ENCODE peak calls at places on chromosomes 2 and 18, in five cellular contexts. N is HepG2, Z is A549, V is WTC11, W is GM12878. O is an unnamed sample.

GRCh38 chr2:169828141-169828811 is 1.0 kb downstream of the UBR3 start:
- DNase-seq in Z (peak; percentile 32), V (no peak), N (peak; percentile 62), W (peak; percentile 12), O (peak; percentile 74)

GRCh38 chr2:45729753-45730512 is 78.5 kb downstream of the PRKCE start:
- DNase-seq in Z (peak; percentile 53), N (peak; percentile 57), W (peak; percentile 88), V (no peak), O (peak; percentile 44)

GRCh38 chr2:122596541-122596940 is 841.1 kb downstream of the TSN start:
- DNase-seq in Z (no peak), V (no peak), W (no peak), N (no peak), O (no peak)

GRCh38 chr2:27766287-27766661 is 5.2 kb upstream of the MRPL33 start:
- DNase-seq in V (no peak), Z (no peak), W (no peak), N (no peak), O (no peak)

GRCh38 chr18:21742323-21742687 is 1.7 kb downstream of the MIB1 start:
- DNase-seq in V (no peak), N (no peak), W (no peak), Z (no peak), O (no peak)

GRCh38 chr2:30612371-30612770 is 165.3 kb downstream of the LCLAT1 start:
- DNase-seq in V (no peak), Z (no peak), W (no peak), N (peak; percentile 31), O (no peak)

GRCh38 chr2:59754336-59754735 is 799.1 kb downstream of the BCL11A start:
- DNase-seq in V (peak; percentile 76), N (no peak), W (no peak), Z (no peak), O (no peak)

GRCh38 chr18:42437646-42438045 is 482.6 kb downstream of the PIK3C3 start:
- DNase-seq in W (no peak), N (no peak), Z (no peak), V (no peak), O (no peak)

GRCh38 chr18:70295192-70295522 is 6.3 kb downstream of the SOCS6 start:
- DNase-seq in W (no peak), N (no peak), V (no peak), Z (no peak), O (no peak)

GRCh38 chr2:3076848-3077735 is 300.5 kb downstream of the EIPR1 start:
- DNase-seq in Z (no peak), W (no peak), V (no peak), N (no peak), O (no peak)

GRCh38 chr2:170812716-170813585 is 3.7 kb upstream of the GAD1 start:
- DNase-seq in N (peak; percentile 82), Z (peak; percentile 85), W (no peak), V (no peak), O (peak; percentile 88)

GRCh38 chr2:182261860-182262387 is 164.9 kb downstream of the PDE1A start:
- DNase-seq in Z (no peak), V (no peak), W (no peak), N (no peak), O (no peak)

GRCh38 chr18:32086866-32087265 is 4.8 kb upstream of the RNF138 start:
- DNase-seq in V (no peak), N (no peak), Z (no peak), W (no peak), O (no peak)

GRCh38 chr18:49910986-49911385 is 97.7 kb upstream of the ACAA2 start:
- DNase-seq in N (no peak), V (no peak), Z (no peak), W (no peak), O (no peak)

GRCh38 chr2:54750040-54750439 is 26.6 kb downstream of the EML6 start:
- DNase-seq in V (no peak), N (no peak), W (no peak), Z (no peak), O (no peak)

GRCh38 chr18:6731197-6731596 is 1.7 kb downstream of the ARHGAP28 start:
- DNase-seq in W (no peak), V (no peak), Z (no peak), N (no peak), O (no peak)

GRCh38 chr18:44900627-44901026 is 219.9 kb downstream of the SETBP1 start:
- DNase-seq in V (no peak), Z (no peak), W (no peak), N (no peak), O (no peak)

GRCh38 chr2:107553534-107553933 is 273.2 kb upstream of the RGPD4 start:
- DNase-seq in V (no peak), N (peak; percentile 3), W (no peak), Z (peak; percentile 21), O (no peak)

GRCh38 chr2:107645586-107645985 is 181.1 kb upstream of the RGPD4 start:
- DNase-seq in V (no peak), N (no peak), W (no peak), Z (no peak), O (no peak)

GRCh38 chr18:7596133-7596532 is 29.0 kb downstream of the PTPRM start:
- DNase-seq in W (no peak), N (no peak), V (no peak), Z (no peak), O (no peak)

GRCh38 chr2:145043399-145043834 is 523.5 kb upstream of the ZEB2 start:
- DNase-seq in V (peak; percentile 7), W (no peak), N (no peak), Z (peak; percentile 30), O (no peak)

GRCh38 chr18:12838178-12838634 is 45.8 kb downstream of the PTPN2 start:
- DNase-seq in Z (peak; percentile 92), V (no peak), N (peak; percentile 90), W (peak; percentile 39), O (peak; percentile 16)

GRCh38 chr18:59848002-59848401 is 51.8 kb upstream of the PMAIP1 start:
- DNase-seq in N (no peak), Z (no peak), V (no peak), W (no peak), O (no peak)

GRCh38 chr2:221571108-221571390 is 1.1 kb downstream of the EPHA4 start:
- DNase-seq in W (no peak), V (no peak), N (no peak), Z (no peak), O (no peak)

GRCh38 chr2:120367649-120368048 is 21.7 kb downstream of the INHBB start:
- DNase-seq in W (no peak), V (no peak), N (no peak), Z (no peak), O (no peak)

GRCh38 chr18:48541026-48541746 is 2.4 kb downstream of the CTIF start:
- DNase-seq in V (peak; percentile 73), N (no peak), W (no peak), Z (peak; percentile 57), O (peak; percentile 27)

GRCh38 chr2:11710210-11710609 is 36.2 kb upstream of the LPIN1 start:
- DNase-seq in V (no peak), W (no peak), N (no peak), Z (peak; percentile 48), O (no peak)

GRCh38 chr2:207090389-207090788 is 75.4 kb downstream of the KLF7 start:
- DNase-seq in N (no peak), Z (no peak), V (no peak), W (no peak), O (no peak)

GRCh38 chr2:173075781-173076556 is at the start of gene MAP3K20:
- DNase-seq in V (peak; percentile 62), Z (peak; percentile 77), W (peak; percentile 9), N (peak; percentile 38), O (peak; percentile 85)

GRCh38 chr2:207165121-207166038 is at the start of gene KLF7:
- DNase-seq in N (no peak), W (no peak), V (peak; percentile 43), Z (no peak), O (no peak)

GRCh38 chr2:207251573-207252192 is 85.9 kb upstream of the KLF7 start:
- DNase-seq in N (no peak), V (no peak), W (no peak), Z (no peak), O (no peak)

GRCh38 chr18:7987284-7987976 is 420.3 kb downstream of the PTPRM start:
- DNase-seq in Z (peak; percentile 22), N (no peak), W (no peak), V (no peak), O (no peak)

GRCh38 chr2:168184896-168185513 is 62.4 kb downstream of the STK39 start:
- DNase-seq in W (no peak), V (no peak), Z (no peak), N (no peak), O (no peak)

DNA sequence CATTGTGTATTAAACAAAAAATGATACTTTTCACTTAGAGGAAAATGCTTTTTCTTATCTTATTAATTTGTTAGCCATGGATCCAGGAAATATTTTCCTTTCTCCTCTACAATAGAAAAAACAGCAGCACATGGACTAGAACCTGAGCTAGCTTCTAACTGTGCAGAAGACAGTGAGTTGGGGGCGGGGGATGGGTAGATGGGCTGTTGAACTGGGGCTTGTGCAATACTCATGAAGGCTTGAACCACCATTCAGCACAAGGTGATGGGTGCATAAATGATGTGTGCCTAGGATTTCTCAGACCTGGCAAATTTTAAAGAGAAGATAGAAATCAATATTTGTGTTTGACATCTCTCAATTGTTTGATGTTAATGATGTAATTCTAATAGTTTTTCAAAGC is 42.0 kb downstream of the COL5A2 start:
- DNase-seq in W (no peak), Z (no peak), V (peak; percentile 20), N (no peak), O (no peak)
- TF ChIP-seq ESRRA in W (no peak), Z (no peak), V (no peak), N (no peak), O (no peak)

GRCh38 chr18:46134920-46135675 is 30.9 kb downstream of the HAUS1 start:
- DNase-seq in W (no peak), Z (no peak), V (no peak), N (no peak), O (no peak)
- TF ChIP-seq ESRRA in W (no peak), Z (no peak), V (no peak), N (no peak), O (no peak)

DNA sequence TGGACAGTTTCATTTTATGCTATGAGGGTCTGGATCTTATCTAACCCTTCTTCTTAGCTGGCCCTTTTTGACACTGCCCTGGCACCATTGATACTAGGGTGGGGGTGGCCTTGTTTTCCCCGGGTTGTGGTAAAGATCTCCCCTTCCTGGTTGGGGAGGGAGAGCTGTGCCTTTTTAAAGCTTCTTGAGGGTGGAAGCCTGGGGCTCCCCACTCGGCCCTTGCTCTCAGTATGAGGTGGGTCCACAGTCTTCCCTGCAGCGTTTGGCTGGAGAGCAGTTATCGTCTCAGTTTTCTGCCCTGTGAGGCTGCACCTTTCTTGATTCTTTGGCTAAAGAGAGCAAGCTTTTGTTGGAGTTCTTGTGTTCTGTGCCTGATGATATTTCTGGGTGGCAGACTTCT is 66.2 kb downstream of the ASB1 start:
- DNase-seq in N (no peak), W (no peak), Z (no peak), V (no peak), O (no peak)
- TF ChIP-seq ESRRA in N (no peak), W (no peak), Z (no peak), V (no peak), O (no peak)

DNA sequence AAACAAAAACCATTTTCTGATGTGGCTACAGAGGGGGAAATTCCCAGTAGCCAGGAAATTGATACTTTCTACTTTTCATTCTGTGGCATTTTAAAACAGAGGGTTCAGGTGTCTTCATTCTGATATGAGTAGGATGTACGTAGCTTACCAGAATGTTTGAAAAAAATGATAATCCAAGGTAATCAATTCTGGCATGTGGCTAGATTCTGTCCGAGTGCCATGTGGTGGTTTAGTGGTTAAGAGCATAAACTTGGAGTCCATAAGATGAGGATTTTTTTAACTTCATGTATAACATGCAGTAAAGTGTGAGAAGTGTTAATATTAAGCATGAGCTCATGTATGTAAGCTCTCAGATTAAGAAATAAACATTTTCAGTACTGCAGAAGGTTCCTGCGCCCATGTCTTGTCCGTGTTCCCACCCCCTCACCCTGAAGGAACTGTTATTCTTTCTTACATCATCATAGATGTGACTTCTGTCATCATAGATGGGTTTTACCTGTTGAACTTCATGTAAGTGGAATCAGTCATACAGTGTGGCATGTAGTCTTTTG is 4.5 kb downstream of the B3GNT2 start:
- DNase-seq in Z (no peak), V (no peak), N (no peak), W (no peak), O (no peak)
- TF ChIP-seq ESRRA in Z (no peak), V (no peak), N (no peak), W (no peak), O (no peak)